ENCODE peak calls at places on chromosomes 2 and 18, in ten cellular contexts. C, D, E, B, F, V, M, I, W and H are unnamed samples. For H3K9me3, the result is how much of the 10 kb centered on the place peaks cover.

GRCh38 chr2:187224989-187225388 is 223.1 kb downstream of the CALCRL start:
- DNase-seq in V (no peak), E (no peak), W (no peak), F (no peak), B (no peak), M (no peak), C (no peak), D (no peak), I (no peak), H (no peak)

GRCh38 chr2:237432484-237433092 is 18.6 kb upstream of the COL6A3 start:
- DNase-seq in V (peak), C (no peak), F (no peak), E (peak), B (peak), I (no peak), M (no peak), W (peak), D (peak), H (peak)

GRCh38 chr18:35231052-35231451 is 9.8 kb upstream of the ZNF397 start:
- DNase-seq in E (peak), V (peak), M (peak), W (no peak), B (peak), I (peak), F (peak), D (peak), C (peak), H (peak)

GRCh38 chr2:7057865-7058400 is 140.7 kb downstream of the RNF144A start:
- DNase-seq in M (no peak), C (no peak), V (no peak), F (no peak), E (no peak), B (no peak), D (no peak), I (no peak), W (no peak), H (no peak)

GRCh38 chr2:151162185-151162584 is 99.5 kb downstream of the RBM43 start:
- DNase-seq in F (no peak), V (no peak), M (no peak), E (peak), D (no peak), B (peak), C (no peak), W (no peak), I (no peak), H (no peak)

GRCh38 chr2:240125749-240126148 is 10.4 kb downstream of the COPS9 start:
- DNase-seq in W (no peak), C (no peak), I (no peak), D (no peak), F (peak), V (no peak), B (no peak), E (no peak), M (no peak), H (no peak)

GRCh38 chr18:8754995-8755955 is 49.9 kb downstream of the MTCL1 start:
- DNase-seq in W (no peak), F (no peak), E (peak), D (peak), I (no peak), V (no peak), C (no peak), M (no peak), B (no peak), H (no peak)

GRCh38 chr2:232349946-232350635 is 28.5 kb upstream of the ALPP start:
- DNase-seq in D (no peak), F (peak), I (no peak), W (peak), V (no peak), M (peak), E (no peak), B (no peak), C (no peak), H (no peak)

GRCh38 chr18:73774836-73775509 is 372.7 kb downstream of the FBXO15 start:
- DNase-seq in V (peak), B (no peak), E (no peak), F (no peak), M (no peak), C (peak), D (no peak), W (no peak), I (no peak), H (peak)

GRCh38 chr2:160144278-160144990 is 55.6 kb downstream of the ITGB6 start:
- DNase-seq in I (no peak), W (no peak), M (no peak), C (no peak), V (no peak), D (no peak), E (no peak), B (no peak), F (no peak), H (no peak)

GRCh38 chr18:8732442-8733360 is 27.3 kb downstream of the MTCL1 start:
- DNase-seq in B (no peak), V (peak), M (no peak), E (no peak), C (no peak), W (no peak), F (no peak), D (no peak), I (no peak), H (no peak)

GRCh38 chr18:13290856-13291271 is 72.3 kb downstream of the LDLRAD4 start:
- DNase-seq in F (no peak), B (no peak), V (no peak), E (no peak), D (peak), M (no peak), W (no peak), I (no peak), C (no peak), H (no peak)

GRCh38 chr2:98063289-98063688 is 23.7 kb upstream of the VWA3B start:
- DNase-seq in M (no peak), B (no peak), I (no peak), V (no peak), D (no peak), W (no peak), F (no peak), C (no peak), E (no peak), H (no peak)

DNA sequence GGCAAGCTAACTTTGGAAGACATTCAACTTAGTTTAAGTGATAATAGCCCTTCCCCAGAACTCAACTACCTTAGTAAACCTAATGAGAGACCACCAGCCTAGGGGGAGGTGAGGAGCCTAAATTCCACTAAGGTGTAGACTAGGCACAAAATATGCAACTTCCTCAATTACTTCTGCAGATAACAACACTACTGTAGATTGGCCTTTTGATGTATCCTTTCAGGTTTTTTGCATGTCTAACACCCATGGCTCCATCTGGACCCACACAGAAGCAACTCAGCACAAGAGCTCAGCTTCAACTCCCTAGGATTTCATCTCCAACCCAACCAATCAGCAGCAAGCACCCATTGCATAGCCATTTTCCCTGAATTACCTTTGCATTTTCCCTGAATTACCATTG is 353.3 kb downstream of the AKAIN1 start:
- DNase-seq in M (no peak), E (no peak), D (no peak), W (no peak), C (no peak), V (no peak), B (no peak), I (no peak), F (no peak), H (no peak)
- H3K9me3 ChIP-seq in M (under half), E (under half), D (under half), W (under half), C (under half), V (under half), B (under half), I (under half), F (under half), H (under half)

GRCh38 chr2:57343391-57344006 is 703.1 kb upstream of the VRK2 start:
- DNase-seq in D (no peak), V (no peak), E (no peak), M (no peak), I (no peak), C (no peak), B (no peak), F (no peak), W (peak), H (no peak)
- H3K9me3 ChIP-seq in D (under half), V (under half), E (under half), M (under half), I (under half), C (under half), B (under half), F (under half), W (under half), H (under half)

GRCh38 chr2:174174741-174175140 is 73.6 kb downstream of the OLA1 start:
- DNase-seq in M (no peak), E (no peak), B (no peak), V (no peak), W (no peak), F (no peak), I (no peak), C (no peak), D (no peak), H (no peak)
- H3K9me3 ChIP-seq in M (under half), E (under half), B (under half), V (under half), W (under half), F (under half), I (under half), C (under half), D (under half), H (under half)

DNA sequence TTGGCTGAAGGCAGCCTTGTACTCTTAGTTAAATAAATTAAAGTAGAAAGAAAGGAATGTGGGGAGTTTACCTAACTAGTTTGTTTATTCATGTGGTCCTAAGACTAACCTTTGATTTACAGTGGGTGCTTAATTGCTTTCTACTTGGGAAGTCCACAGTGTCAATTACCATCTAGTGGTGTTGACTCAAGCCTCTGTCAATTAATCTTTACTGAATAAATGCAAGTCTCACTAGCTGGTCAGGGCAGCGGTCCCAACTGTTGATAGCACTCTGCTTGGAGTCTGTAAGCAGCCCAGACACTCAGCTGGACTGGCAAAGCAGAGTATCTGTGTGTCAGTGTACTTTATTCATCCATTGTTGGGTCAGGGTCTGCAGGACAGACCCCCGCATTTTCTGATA is 15.8 kb downstream of the ZNF514 start:
- DNase-seq in C (no peak), E (no peak), F (no peak), B (no peak), M (no peak), D (no peak), I (no peak), W (no peak), V (no peak), H (no peak)
- H3K9me3 ChIP-seq in C (under half), E (under half), F (half or more), B (half or more), M (under half), D (half or more), I (under half), W (under half), V (half or more), H (under half)

GRCh38 chr2:234110219-234110618 is 59.7 kb downstream of the SPP2 start:
- DNase-seq in I (no peak), F (no peak), C (no peak), V (no peak), W (no peak), M (no peak), D (no peak), B (no peak), E (peak), H (no peak)

GRCh38 chr2:234111523-234111922 is 61.0 kb downstream of the SPP2 start:
- DNase-seq in V (peak), C (no peak), M (no peak), F (no peak), D (no peak), W (peak), E (peak), B (no peak), I (no peak), H (no peak)

GRCh38 chr2:234121999-234122398 is 71.5 kb downstream of the SPP2 start:
- DNase-seq in M (no peak), D (no peak), C (no peak), F (no peak), E (no peak), W (no peak), I (no peak), V (no peak), B (no peak), H (no peak)

DNA sequence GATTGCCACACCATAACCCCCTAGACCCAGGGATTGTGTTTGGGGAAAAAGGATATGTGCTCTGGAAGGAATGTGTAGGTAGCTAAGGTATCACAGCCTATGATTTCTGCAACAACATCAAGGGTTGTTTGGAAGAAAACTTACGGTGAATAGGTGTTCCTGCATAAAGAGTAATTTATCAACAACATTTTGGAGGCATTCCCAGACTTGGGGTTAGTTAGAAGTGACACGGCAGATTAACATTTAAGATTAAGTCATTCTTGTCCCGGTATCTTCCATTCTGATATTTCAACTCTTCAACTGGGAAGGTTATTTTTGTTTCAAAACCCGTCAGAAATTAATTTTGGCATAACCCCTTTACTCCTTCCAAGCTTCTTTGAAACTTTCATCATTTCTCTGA is 65.5 kb downstream of the SPP2 start:
- DNase-seq in D (no peak), V (no peak), M (no peak), B (no peak), I (no peak), F (no peak), W (no peak), E (peak), C (no peak), H (no peak)
- H3K9me3 ChIP-seq in D (under half), V (under half), M (under half), B (under half), I (under half), F (under half), W (under half), E (under half), C (under half), H (under half)

DNA sequence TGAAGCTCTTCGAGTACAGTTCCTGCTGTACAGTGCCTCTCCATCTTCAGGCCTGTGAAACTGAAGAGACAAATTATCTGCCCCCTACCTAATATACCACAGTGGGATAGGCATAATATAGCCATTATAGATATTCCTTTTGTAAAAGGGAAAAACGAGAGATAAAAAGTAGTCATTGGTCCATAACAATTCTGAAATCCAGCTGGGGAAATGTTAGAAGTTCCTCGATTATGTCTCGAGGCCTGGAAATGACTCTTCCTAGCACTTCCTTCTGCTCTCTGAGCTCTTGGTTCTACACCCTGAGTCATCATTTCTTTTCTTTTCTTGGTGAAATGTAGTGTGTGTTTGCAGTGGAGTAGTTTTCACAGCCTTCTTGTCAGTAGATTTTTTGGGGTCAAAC is 51.5 kb downstream of the ASB1 start:
- DNase-seq in M (no peak), F (no peak), B (no peak), E (no peak), I (no peak), D (no peak), W (no peak), C (no peak), V (no peak), H (no peak)
- H3K9me3 ChIP-seq in M (under half), F (under half), B (half or more), E (under half), I (under half), D (under half), W (under half), C (under half), V (under half), H (under half)

GRCh38 chr2:241991236-241991635 is 121.7 kb downstream of the RTP5 start:
- DNase-seq in B (no peak), F (no peak), M (no peak), D (no peak), I (no peak), C (no peak), W (no peak), V (no peak), E (no peak), H (no peak)
- H3K9me3 ChIP-seq in B (under half), F (under half), M (under half), D (under half), I (under half), C (under half), W (under half), V (under half), E (under half), H (under half)

GRCh38 chr18:58256316-58257080 is 212.5 kb downstream of the NEDD4L start:
- DNase-seq in W (no peak), M (no peak), D (no peak), F (no peak), C (no peak), B (no peak), I (no peak), E (no peak), V (no peak), H (no peak)
- H3K9me3 ChIP-seq in W (under half), M (under half), D (under half), F (under half), C (under half), B (under half), I (under half), E (under half), V (under half), H (under half)

GRCh38 chr2:30981101-30981500 is 157.1 kb downstream of the GALNT14 start:
- DNase-seq in M (no peak), C (peak), W (no peak), I (no peak), F (no peak), B (no peak), V (no peak), D (no peak), E (no peak), H (no peak)
- H3K9me3 ChIP-seq in M (under half), C (under half), W (under half), I (under half), F (under half), B (under half), V (under half), D (under half), E (under half), H (under half)